ENCODE peak calls at places on chromosomes 16 and 17, in five cellular contexts. M is GM20000, W is GM13976, T is BJ, E is MM.1S. K is an unnamed sample.
A peak's percentile ranks its signal among the peaks of the same experiment; 100 is the strongest.

GRCh38 chr16:83994087-83994486 is 26.0 kb downstream of the NECAB2 start:
- DNase-seq in M (no peak), T (peak; percentile 41), W (no peak), E (no peak), K (no peak)

GRCh38 chr17:41518789-41519449 is at the start of gene KRT15:
- DNase-seq in T (no peak), W (no peak), M (no peak), E (peak; percentile 9), K (no peak)

GRCh38 chr17:77506371-77506991 is 365.7 kb downstream of the SEC14L1 start:
- DNase-seq in E (no peak), W (peak; percentile 25), M (peak; percentile 15), T (no peak), K (peak; percentile 7)

GRCh38 chr16:13968835-13969234 is 48.9 kb downstream of the ERCC4 start:
- DNase-seq in T (no peak), E (no peak), W (no peak), M (no peak), K (no peak)

GRCh38 chr17:80918731-80919130 is 72.9 kb upstream of the CHMP6 start:
- DNase-seq in T (no peak), W (no peak), M (no peak), E (no peak), K (no peak)

GRCh38 chr16:74868501-74868900 is 93.9 kb upstream of the FA2H start:
- DNase-seq in E (no peak), T (no peak), W (no peak), M (no peak), K (no peak)

GRCh38 chr17:42642377-42642776 is 16.7 kb upstream of the TUBG2 start:
- DNase-seq in W (no peak), M (no peak), T (no peak), E (no peak), K (no peak)

GRCh38 chr17:20196314-20196713 is 187.2 kb downstream of the SPECC1 start:
- DNase-seq in T (no peak), W (no peak), E (no peak), M (no peak), K (no peak)

GRCh38 chr16:19601083-19601976 is 45.8 kb downstream of the VPS35L start:
- DNase-seq in W (peak; percentile 41), M (peak; percentile 21), E (peak; percentile 56), T (no peak), K (peak; percentile 44)

GRCh38 chr17:72619976-72620650 is 472.4 kb downstream of the SLC39A11 start:
- DNase-seq in M (no peak), T (no peak), W (no peak), E (no peak), K (no peak)

GRCh38 chr16:64311241-64311640 is 810.6 kb downstream of the CDH11 start:
- DNase-seq in T (no peak), W (no peak), M (no peak), E (no peak), K (no peak)

GRCh38 chr16:24769806-24770205 is 40.4 kb downstream of the TNRC6A start:
- DNase-seq in W (no peak), M (no peak), E (no peak), T (no peak), K (no peak)

GRCh38 chr17:45768000-45768399 is 16.1 kb upstream of the CRHR1 start:
- DNase-seq in M (no peak), W (no peak), E (no peak), T (no peak), K (no peak)

GRCh38 chr17:64264891-64265290 is 1.8 kb upstream of the TEX2 start:
- DNase-seq in M (no peak), T (no peak), E (no peak), W (no peak), K (no peak)

GRCh38 chr17:64081802-64082799 is 47.8 kb downstream of the ERN1 start:
- DNase-seq in W (no peak), M (no peak), E (peak; percentile 81), T (peak; percentile 75), K (no peak)

GRCh38 chr17:63973930-63974593 is 1.3 kb upstream of the SCN4A start:
- DNase-seq in M (no peak), W (no peak), T (no peak), E (no peak), K (no peak)

GRCh38 chr16:17227278-17227677 is 243.5 kb downstream of the XYLT1 start:
- DNase-seq in W (no peak), T (no peak), E (no peak), M (no peak), K (no peak)

GRCh38 chr17:17900615-17901520 is 64.1 kb upstream of the SREBF1 start:
- DNase-seq in T (peak; percentile 98), E (no peak), W (no peak), M (no peak), K (no peak)

GRCh38 chr17:3026856-3027751 is 36.3 kb downstream of the OR1D5 start:
- DNase-seq in W (no peak), M (no peak), E (no peak), T (no peak), K (no peak)

GRCh38 chr17:79109584-79109983 is 35.0 kb downstream of the ENGASE start:
- DNase-seq in T (no peak), E (no peak), M (no peak), W (no peak), K (no peak)
- TF ChIP-seq CTCF in T (peak; percentile 19), E (no peak), M (no peak), W (no peak), K (no peak)

DNA sequence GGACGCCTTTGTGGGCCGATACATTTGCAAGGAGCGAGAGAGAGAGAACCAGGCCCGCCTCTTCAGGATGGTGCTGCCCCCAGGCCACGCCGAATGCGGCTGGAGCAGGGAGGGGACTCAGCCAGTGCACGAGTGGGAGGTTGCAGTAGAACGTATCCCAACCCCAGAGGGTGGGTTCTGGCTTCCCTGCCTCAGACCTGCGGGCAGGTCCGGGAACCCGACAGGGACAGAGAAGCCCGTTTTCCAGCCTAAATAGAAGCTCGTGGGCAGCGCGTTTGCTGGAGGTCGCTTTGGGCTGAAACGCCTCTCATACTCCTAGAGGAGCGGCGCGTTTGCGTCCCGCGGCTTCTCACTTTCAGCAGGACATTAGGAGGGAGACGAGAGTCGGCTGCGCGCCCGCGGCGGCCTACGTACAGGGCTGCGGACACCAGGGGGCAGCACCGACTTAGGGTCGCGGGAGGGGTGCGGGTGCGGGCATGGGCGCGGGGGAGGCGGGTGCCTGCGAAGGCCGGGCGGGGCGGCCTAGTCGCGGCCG is 11.0 kb downstream of the TBX2 start:
- DNase-seq in E (peak; percentile 59), W (peak; percentile 78), T (no peak), M (peak; percentile 75), K (peak; percentile 81)
- TF ChIP-seq CTCF in E (peak; percentile 44), W (peak; percentile 52), T (peak; percentile 62), M (peak; percentile 30), K (peak; percentile 81)

DNA sequence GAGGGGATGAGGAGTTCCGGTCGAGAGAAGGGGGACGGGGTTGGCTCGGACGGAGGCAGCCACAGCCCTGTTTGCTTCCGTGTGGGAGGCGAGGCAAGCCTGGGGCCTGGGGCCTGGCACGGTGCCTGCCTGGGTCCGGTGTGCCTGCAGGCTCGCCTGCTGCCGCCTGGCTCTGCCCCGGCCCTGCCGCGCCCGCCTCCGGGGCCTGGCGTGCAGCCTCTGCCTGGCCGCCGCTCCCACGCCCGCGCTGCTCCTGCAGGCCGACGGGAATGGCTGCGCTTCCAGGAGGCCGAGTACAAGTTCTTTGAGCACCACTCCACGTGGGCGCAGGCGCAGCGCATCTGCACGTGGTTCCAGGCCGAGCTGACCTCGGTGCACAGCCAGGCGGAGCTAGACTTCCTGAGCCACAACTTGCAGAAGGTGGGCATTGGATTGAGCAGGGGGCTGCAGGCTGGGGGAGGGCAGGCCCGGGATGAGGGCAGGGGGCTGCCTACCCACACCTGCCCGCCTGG is 53.1 kb downstream of the MRC2 start:
- DNase-seq in T (no peak), M (no peak), E (no peak), W (no peak), K (no peak)
- TF ChIP-seq CTCF in T (no peak), M (no peak), E (no peak), W (no peak), K (no peak)

DNA sequence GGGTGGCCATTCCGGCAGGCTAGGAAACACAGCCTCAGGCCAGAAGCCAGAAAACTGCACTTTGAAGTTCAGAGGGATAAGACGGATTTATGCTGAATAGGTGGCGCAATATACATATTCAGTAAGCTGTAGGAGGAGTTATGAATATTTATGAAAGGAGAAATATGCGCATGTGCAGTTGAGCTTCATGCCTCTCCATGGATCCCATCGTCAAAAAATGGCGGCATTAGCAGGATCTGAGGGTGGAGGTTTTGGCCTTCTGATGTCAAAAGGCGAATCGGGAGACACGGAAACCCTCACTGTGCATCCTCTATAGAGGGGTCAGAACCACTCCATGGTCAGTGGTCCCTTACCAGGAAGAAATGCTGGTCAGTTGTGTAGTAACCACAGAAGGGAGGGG is 82.3 kb downstream of the KATNIP start:
- DNase-seq in T (no peak), M (no peak), E (no peak), W (no peak), K (no peak)
- TF ChIP-seq CTCF in T (no peak), M (no peak), E (no peak), W (no peak), K (no peak)

DNA sequence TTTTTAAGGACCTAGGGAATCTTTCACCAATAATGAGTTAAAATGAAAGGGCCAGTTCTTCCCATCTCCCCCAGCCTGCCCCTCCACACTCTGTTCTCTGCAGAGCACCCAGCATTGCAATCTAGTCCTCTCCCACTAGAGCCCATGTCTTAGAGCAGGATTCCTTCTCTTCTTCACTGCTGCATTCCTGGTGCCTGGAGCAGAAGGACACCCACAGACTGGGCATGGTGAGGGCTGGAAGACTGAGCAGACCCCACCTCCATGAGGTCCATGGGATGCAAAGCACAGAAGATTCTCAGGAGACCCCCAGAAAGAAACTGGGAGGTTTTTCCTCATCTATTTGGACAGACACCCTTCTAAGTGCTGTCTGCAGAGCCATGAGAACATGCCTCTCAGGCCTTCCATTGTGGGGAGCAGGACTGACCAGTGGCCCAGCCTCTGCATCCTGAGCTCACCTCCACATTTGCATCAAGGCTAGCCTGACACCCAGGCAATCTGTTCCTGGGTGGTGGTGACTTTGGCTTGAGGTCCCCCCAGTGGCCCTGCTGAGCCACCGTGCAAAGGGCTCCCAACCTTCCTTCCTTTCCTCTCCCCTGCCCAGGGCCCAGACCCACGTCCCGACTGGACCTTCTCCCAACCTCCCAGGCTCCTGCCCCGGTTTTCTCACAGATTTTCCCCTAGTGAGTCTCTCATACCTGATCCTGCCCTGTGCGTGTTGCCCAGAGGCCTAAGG is 74.2 kb upstream of the ZNF469 start:
- DNase-seq in E (no peak), M (no peak), W (no peak), T (no peak), K (no peak)
- TF ChIP-seq CTCF in E (no peak), M (no peak), W (no peak), T (no peak), K (no peak)

GRCh38 chr17:47850692-47851573 is at the start of gene SP6:
- DNase-seq in E (peak; percentile 69), T (no peak), M (peak; percentile 76), W (peak; percentile 73), K (peak; percentile 70)
- TF ChIP-seq CTCF in E (peak; percentile 16), T (peak; percentile 20), M (no peak), W (no peak), K (peak; percentile 4)